ENCODE peak calls at places on chromosomes 2 and 18, in ten cellular contexts. N, J, Y, X, M, T, Q, W, K and R are unnamed samples.

GRCh38 chr2:24816884-24817283 is 23.7 kb downstream of the CENPO start:
- DNase-seq in N (peak), T (peak), J (peak), Q (no peak), W (no peak), M (no peak), Y (peak), X (no peak), K (no peak), R (no peak)

GRCh38 chr2:74894261-74895030 is 60.5 kb downstream of the HK2 start:
- DNase-seq in W (no peak), Q (no peak), K (no peak), Y (peak), M (no peak), J (peak), T (peak), N (peak), X (no peak), R (no peak)

GRCh38 chr2:72694715-72695496 is 130.9 kb downstream of the EXOC6B start:
- DNase-seq in W (peak), K (peak), X (peak), Y (no peak), T (peak), Q (peak), J (peak), M (no peak), N (peak), R (no peak)

GRCh38 chr2:39530423-39530866 is 93.4 kb upstream of the MAP4K3 start:
- DNase-seq in M (no peak), T (peak), Q (no peak), K (no peak), W (no peak), N (peak), J (peak), X (no peak), Y (peak), R (no peak)

GRCh38 chr2:222572761-222573174 is 83.1 kb downstream of the FARSB start:
- DNase-seq in W (no peak), J (peak), N (peak), M (no peak), K (no peak), T (peak), X (no peak), Y (peak), Q (no peak), R (no peak)

GRCh38 chr2:95307878-95308277 is 10.7 kb downstream of the KCNIP3 start:
- DNase-seq in T (no peak), W (no peak), K (no peak), Q (no peak), J (no peak), Y (no peak), N (no peak), M (no peak), X (no peak), R (no peak)

GRCh38 chr2:158969717-158970521 is 1.5 kb downstream of the TANC1 start:
- DNase-seq in M (no peak), K (peak), T (no peak), N (peak), Y (peak), Q (no peak), W (peak), J (peak), X (no peak), R (peak)

GRCh38 chr18:49685231-49685942 is 123.5 kb downstream of the LIPG start:
- DNase-seq in Y (peak), N (peak), T (no peak), M (no peak), Q (no peak), J (no peak), X (no peak), K (no peak), W (no peak), R (no peak)

GRCh38 chr2:7956126-7956689 is 725.6 kb upstream of the ID2 start:
- DNase-seq in J (no peak), N (no peak), Y (no peak), T (no peak), W (no peak), M (no peak), Q (no peak), K (no peak), X (no peak), R (no peak)

GRCh38 chr2:95346236-95346737 is 49.1 kb downstream of the KCNIP3 start:
- DNase-seq in K (peak), W (no peak), Q (peak), J (peak), M (no peak), Y (peak), X (no peak), T (no peak), N (peak), R (no peak)

GRCh38 chr2:149849133-149849532 is 261.6 kb upstream of the MMADHC start:
- DNase-seq in Y (no peak), M (no peak), Q (no peak), T (no peak), W (no peak), J (no peak), X (no peak), K (no peak), N (no peak), R (no peak)

GRCh38 chr2:126864861-126865260 is 33.8 kb upstream of the TEX51 start:
- DNase-seq in K (no peak), M (no peak), Q (no peak), W (no peak), J (no peak), Y (no peak), N (no peak), X (no peak), T (no peak), R (no peak)

GRCh38 chr2:186518291-186518690 is 32.2 kb downstream of the ZC3H15 start:
- DNase-seq in T (no peak), Q (no peak), J (no peak), W (no peak), K (no peak), X (no peak), Y (no peak), N (no peak), M (no peak), R (no peak)

GRCh38 chr2:126749537-126749936 is 93.6 kb downstream of the GYPC start:
- DNase-seq in K (no peak), Y (peak), M (no peak), J (peak), N (peak), W (no peak), T (no peak), Q (no peak), X (no peak), R (no peak)

GRCh38 chr2:148167241-148167766 is 146.4 kb downstream of the MBD5 start:
- DNase-seq in J (no peak), X (no peak), Q (no peak), K (no peak), M (no peak), N (no peak), Y (no peak), W (no peak), T (no peak), R (no peak)

GRCh38 chr18:65056575-65056974 is 694.2 kb upstream of the CDH7 start:
- DNase-seq in M (no peak), K (no peak), Q (no peak), Y (no peak), N (no peak), T (no peak), J (no peak), W (no peak), X (no peak), R (no peak)

GRCh38 chr2:109455731-109456691 is 157.8 kb downstream of the SEPTIN10 start:
- DNase-seq in J (no peak), Y (no peak), N (no peak), Q (no peak), T (no peak), W (no peak), M (no peak), X (no peak), K (no peak), R (no peak)

GRCh38 chr2:218328294-218328693 is 28.4 kb upstream of the CATIP start:
- DNase-seq in J (no peak), K (no peak), M (no peak), W (no peak), T (no peak), Q (no peak), Y (no peak), N (no peak), X (no peak), R (no peak)

GRCh38 chr2:160372585-160372984 is 121.0 kb downstream of the RBMS1 start:
- DNase-seq in M (no peak), X (no peak), J (peak), Q (no peak), T (no peak), Y (peak), N (peak), W (no peak), K (no peak), R (no peak)

GRCh38 chr2:36397040-36397616 is 41.5 kb downstream of the CRIM1 start:
- DNase-seq in N (no peak), Q (no peak), J (no peak), K (no peak), T (no peak), M (no peak), X (no peak), Y (no peak), W (no peak), R (no peak)

GRCh38 chr2:40405440-40405839 is 46.5 kb downstream of the SLC8A1 start:
- DNase-seq in X (no peak), M (no peak), J (peak), Y (no peak), W (no peak), T (peak), N (no peak), Q (no peak), K (no peak), R (no peak)

GRCh38 chr2:49240608-49241007 is 86.3 kb upstream of the FSHR start:
- DNase-seq in W (peak), M (no peak), X (no peak), K (no peak), Q (no peak), J (peak), N (peak), T (no peak), Y (peak), R (no peak)

GRCh38 chr2:134218928-134219707 is 34.8 kb upstream of the MGAT5 start:
- DNase-seq in Y (no peak), M (peak), Q (no peak), T (no peak), W (no peak), N (no peak), J (no peak), K (no peak), X (no peak), R (no peak)

GRCh38 chr2:134217316-134217715 is 36.6 kb upstream of the MGAT5 start:
- DNase-seq in Y (no peak), Q (no peak), M (no peak), N (no peak), T (no peak), K (no peak), W (no peak), J (no peak), X (no peak), R (no peak)

GRCh38 chr2:134220525-134220924 is 33.3 kb upstream of the MGAT5 start:
- DNase-seq in K (no peak), Y (no peak), Q (no peak), J (peak), T (no peak), N (no peak), W (peak), X (no peak), M (no peak), R (no peak)

GRCh38 chr2:134217924-134218323 is 35.9 kb upstream of the MGAT5 start:
- DNase-seq in N (peak), M (no peak), K (no peak), J (peak), Y (peak), Q (no peak), T (peak), W (no peak), X (no peak), R (no peak)

DNA sequence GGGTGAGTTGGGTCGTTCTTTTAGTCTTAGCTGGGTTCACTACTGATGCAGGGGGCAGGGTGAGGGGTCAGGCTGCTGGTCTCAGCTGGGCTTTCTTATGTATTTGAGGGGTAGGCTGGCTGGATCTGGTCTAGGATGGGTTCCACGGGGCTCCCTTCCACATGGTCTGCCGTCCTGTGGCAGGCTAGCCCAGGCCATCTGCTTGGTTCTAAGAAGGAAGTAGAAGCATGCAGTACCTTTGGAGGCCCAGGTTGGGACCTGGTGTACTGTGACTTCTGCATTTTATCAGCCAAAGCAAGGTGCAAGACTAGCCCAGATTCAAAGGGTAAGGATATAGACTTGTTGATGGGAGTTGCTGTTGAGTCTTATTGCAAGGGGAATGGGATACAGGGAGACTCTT is 35.5 kb upstream of the MGAT5 start:
- DNase-seq in T (no peak), W (no peak), Y (no peak), J (no peak), M (peak), X (no peak), Q (no peak), K (no peak), N (no peak), R (no peak)
- TF ChIP-seq CTCF in T (no peak), W (no peak), Y (no peak), J (no peak), M (no peak), X (no peak), Q (no peak), K (no peak), N (no peak), R (no peak)

GRCh38 chr2:219739061-219739460 is 111.6 kb downstream of the SLC4A3 start:
- DNase-seq in N (peak), Y (no peak), K (no peak), J (no peak), Q (no peak), X (no peak), T (no peak), M (no peak), W (no peak), R (no peak)
- TF ChIP-seq CTCF in N (no peak), Y (no peak), K (no peak), J (no peak), Q (no peak), X (no peak), T (no peak), M (no peak), W (no peak), R (no peak)

GRCh38 chr18:55405655-55406373 is 182.2 kb downstream of the TCF4 start:
- DNase-seq in Y (peak), K (peak), W (peak), X (peak), Q (peak), T (peak), J (peak), N (peak), M (no peak), R (no peak)
- TF ChIP-seq CTCF in Y (peak), K (no peak), W (no peak), X (peak), Q (no peak), T (peak), J (peak), N (peak), M (no peak), R (no peak)

DNA sequence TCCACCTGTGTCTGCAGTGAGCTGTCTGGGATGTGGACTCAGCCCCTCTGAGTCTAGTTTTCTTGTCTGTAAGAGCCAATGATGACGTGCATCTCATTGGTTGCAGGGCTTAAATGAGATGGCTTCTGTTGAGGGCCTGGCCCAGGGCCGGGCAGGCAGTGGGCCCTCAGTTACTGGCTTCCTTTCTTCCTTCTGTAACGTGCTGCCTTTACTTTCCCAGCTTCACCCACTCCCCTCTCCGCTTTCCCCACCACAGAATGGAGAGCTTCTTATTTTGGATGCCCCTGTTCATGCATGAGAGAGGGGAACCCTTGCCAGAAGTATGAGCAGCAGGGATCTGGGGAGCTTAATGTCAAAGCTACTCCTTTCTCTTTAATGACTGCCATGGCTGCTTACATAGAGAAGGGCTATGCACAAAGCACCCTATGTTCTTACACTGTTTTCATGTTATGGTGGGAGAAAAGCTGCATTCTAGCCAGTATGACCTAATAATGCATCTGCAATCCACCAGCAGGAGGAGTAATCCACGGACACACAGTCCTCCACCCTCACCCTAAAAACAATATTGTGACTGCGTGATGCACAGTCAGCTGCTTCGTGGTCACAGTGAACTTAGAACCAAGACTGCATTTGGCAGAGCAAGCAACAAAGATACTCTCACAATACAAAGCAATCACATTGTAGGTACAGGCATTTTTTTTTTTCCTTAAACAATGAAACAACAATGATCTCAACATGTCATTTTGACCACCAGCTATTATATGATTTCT is 37.2 kb downstream of the CREG2 start:
- DNase-seq in J (peak), Y (peak), M (no peak), T (no peak), Q (no peak), K (no peak), X (no peak), W (no peak), N (peak), R (no peak)
- TF ChIP-seq CTCF in J (peak), Y (peak), M (peak), T (peak), Q (no peak), K (peak), X (peak), W (peak), N (peak), R (peak)